ENCODE peak calls at places on chromosomes 6 and 20, in ten cellular contexts. W is lower leg skin, Y is PC-9, E is fibroblast of the aortic adventitia, X is right lobe of liver, L is choroid plexus epithelial cell, C is bronchial epithelial cell, Q is Panc1, U is activated B cell treated with CpG ODN at 0.5 μM for 24 hours, D is neural crest cell. H is an unnamed sample.

GRCh38 chr6:52306972-52307849 is 22.7 kb upstream of the MCM3 start:
- DNase-seq in D (no peak), Q (no peak), X (no peak), W (no peak), U (no peak), L (no peak), C (no peak), Y (no peak), E (no peak), H (no peak)

GRCh38 chr6:7073810-7074525 is 33.8 kb upstream of the RREB1 start:
- DNase-seq in Q (no peak), Y (no peak), C (no peak), X (no peak), L (no peak), E (no peak), W (no peak), D (no peak), U (peak), H (no peak)

GRCh38 chr6:157228421-157229218 is 94.7 kb downstream of the TMEM242 start:
- DNase-seq in Y (no peak), C (no peak), U (no peak), W (peak), E (no peak), Q (no peak), X (no peak), D (no peak), L (no peak), H (no peak)

GRCh38 chr6:24140572-24140971 is 14.6 kb downstream of the NRSN1 start:
- DNase-seq in D (no peak), U (no peak), W (no peak), C (no peak), E (no peak), L (no peak), X (no peak), Y (no peak), Q (no peak), H (no peak)

GRCh38 chr20:15220009-15220656 is 882.7 kb upstream of the FLRT3 start:
- DNase-seq in U (no peak), E (no peak), C (peak), D (no peak), W (no peak), L (no peak), X (no peak), Y (no peak), Q (no peak), H (no peak)

GRCh38 chr6:134173936-134174789 is 121.7 kb upstream of the SLC2A12 start:
- DNase-seq in E (peak), X (peak), Y (peak), L (peak), Q (peak), C (peak), U (peak), D (peak), W (peak), H (peak)

GRCh38 chr6:63597142-63598000 is 25.1 kb downstream of the LOC128125822 start:
- DNase-seq in C (peak), L (peak), Y (peak), D (no peak), X (no peak), E (no peak), Q (no peak), W (no peak), U (no peak), H (no peak)

GRCh38 chr6:137892271-137892708 is 25.2 kb downstream of the TNFAIP3 start:
- DNase-seq in Q (no peak), W (no peak), X (no peak), C (peak), U (no peak), L (peak), Y (no peak), D (no peak), E (peak), H (peak)

GRCh38 chr20:17504898-17505663 is 26.1 kb downstream of the BFSP1 start:
- DNase-seq in C (peak), L (peak), U (peak), W (peak), E (peak), D (peak), Y (peak), Q (peak), X (peak), H (peak)

GRCh38 chr6:6843057-6843627 is 254.6 kb downstream of the LY86 start:
- DNase-seq in W (no peak), L (peak), Q (no peak), C (peak), D (no peak), E (peak), Y (peak), U (no peak), X (no peak), H (no peak)

GRCh38 chr6:148629910-148630470 is 116.8 kb upstream of the UST start:
- DNase-seq in U (no peak), C (peak), D (no peak), E (peak), Q (no peak), X (no peak), L (no peak), Y (no peak), W (no peak), H (no peak)

GRCh38 chr6:152118678-152119077 is 311.2 kb downstream of the ESR1 start:
- DNase-seq in Q (no peak), L (peak), U (no peak), E (no peak), Y (no peak), W (no peak), C (no peak), D (no peak), X (no peak), H (no peak)

GRCh38 chr6:147287869-147288271 is 83.7 kb downstream of the STXBP5 start:
- DNase-seq in W (no peak), U (no peak), Q (peak), L (peak), D (no peak), E (peak), Y (peak), X (no peak), C (peak), H (no peak)

GRCh38 chr6:11414564-11414963 is 123.0 kb upstream of the TMEM170B start:
- DNase-seq in U (no peak), Q (no peak), E (no peak), Y (peak), W (no peak), L (peak), D (no peak), C (peak), X (no peak), H (no peak)

GRCh38 chr20:22918286-22918983 is 116.7 kb upstream of the SSTR4 start:
- DNase-seq in Y (no peak), W (no peak), X (no peak), L (peak), U (no peak), E (no peak), C (no peak), D (no peak), Q (no peak), H (no peak)

GRCh38 chr20:41769650-41770049 is 151.5 kb upstream of the CHD6 start:
- DNase-seq in Y (peak), X (no peak), Q (no peak), L (no peak), D (no peak), U (no peak), C (no peak), W (no peak), E (no peak), H (no peak)

GRCh38 chr6:136956590-136957573 is 34.8 kb downstream of the SLC35D3 start:
- DNase-seq in X (no peak), E (no peak), Q (no peak), C (no peak), D (no peak), L (no peak), Y (no peak), U (no peak), W (no peak), H (no peak)

GRCh38 chr6:42374027-42374669 is 77.6 kb downstream of the TRERF1 start:
- DNase-seq in X (no peak), W (peak), L (no peak), Q (no peak), D (no peak), U (no peak), E (no peak), C (no peak), Y (no peak), H (no peak)

GRCh38 chr6:63644668-63645326 is 9.2 kb downstream of the PHF3 start:
- DNase-seq in U (no peak), C (peak), W (no peak), L (no peak), D (no peak), Q (no peak), Y (no peak), E (peak), X (no peak), H (no peak)

GRCh38 chr6:159836294-159837140 is 36.4 kb downstream of the PNLDC1 start:
- DNase-seq in L (no peak), Q (no peak), Y (no peak), U (no peak), X (no peak), E (peak), W (peak), C (no peak), D (no peak), H (no peak)

GRCh38 chr6:159315562-159315961 is 146.4 kb downstream of the FNDC1 start:
- DNase-seq in C (no peak), L (no peak), Q (no peak), E (no peak), Y (no peak), U (no peak), X (no peak), W (no peak), D (no peak), H (no peak)

GRCh38 chr20:47940101-47940813 is 155.0 kb upstream of the SULF2 start:
- DNase-seq in C (no peak), X (no peak), D (no peak), W (no peak), Y (no peak), U (no peak), L (no peak), E (no peak), Q (no peak), H (no peak)

GRCh38 chr6:128807577-128807976 is 75.4 kb upstream of the LAMA2 start:
- DNase-seq in Y (no peak), C (peak), E (peak), Q (peak), D (no peak), L (peak), X (no peak), W (no peak), U (no peak), H (no peak)

GRCh38 chr6:127118505-127119360 is at the start of gene RSPO3:
- DNase-seq in Q (no peak), L (peak), W (peak), U (no peak), C (peak), D (peak), Y (peak), X (no peak), E (peak), H (no peak)

GRCh38 chr6:6582111-6582510 is 6.4 kb upstream of the LY86 start:
- DNase-seq in C (no peak), Y (no peak), X (no peak), W (no peak), U (no peak), L (no peak), D (no peak), Q (no peak), E (no peak), H (no peak)

GRCh38 chr20:23446505-23446904 is 6.2 kb downstream of the CST11 start:
- DNase-seq in W (no peak), E (peak), L (peak), U (no peak), Q (no peak), X (no peak), C (peak), Y (no peak), D (peak), H (no peak)

GRCh38 chr6:549901-550300 is 107.0 kb downstream of the HUS1B start:
- DNase-seq in E (no peak), C (no peak), W (no peak), Q (no peak), D (no peak), X (no peak), L (peak), U (no peak), Y (no peak), H (no peak)

GRCh38 chr20:48153523-48153922 is 368.2 kb upstream of the SULF2 start:
- DNase-seq in C (peak), D (no peak), U (no peak), X (no peak), Q (no peak), Y (peak), E (no peak), L (peak), W (no peak), H (no peak)

GRCh38 chr6:109263873-109264700 is 118.2 kb downstream of the CD164 start:
- DNase-seq in W (no peak), L (no peak), D (no peak), C (no peak), Q (no peak), U (no peak), E (no peak), Y (no peak), X (no peak), H (no peak)

GRCh38 chr20:48564997-48565396 is 262.8 kb downstream of the PREX1 start:
- DNase-seq in Y (no peak), U (no peak), C (no peak), X (no peak), E (no peak), L (no peak), D (no peak), W (no peak), Q (no peak), H (no peak)

GRCh38 chr20:58603656-58604184 is 47.4 kb upstream of the STX16 start:
- DNase-seq in Q (no peak), U (no peak), L (peak), E (peak), D (no peak), W (no peak), C (no peak), Y (no peak), X (no peak), H (no peak)

GRCh38 chr6:34912715-34913464 is 23.8 kb downstream of the ANKS1A start:
- DNase-seq in Q (no peak), D (no peak), E (peak), X (no peak), Y (peak), U (no peak), L (peak), C (peak), W (no peak), H (no peak)

GRCh38 chr6:34911822-34912221 is 22.8 kb downstream of the ANKS1A start:
- DNase-seq in X (no peak), E (no peak), D (no peak), C (no peak), Y (peak), W (no peak), L (no peak), U (no peak), Q (no peak), H (no peak)

GRCh38 chr6:34909484-34909883 is 20.4 kb downstream of the ANKS1A start:
- DNase-seq in D (no peak), Q (no peak), Y (no peak), E (no peak), U (no peak), X (no peak), C (no peak), W (no peak), L (no peak), H (no peak)

GRCh38 chr6:34904990-34905613 is 16.0 kb downstream of the ANKS1A start:
- DNase-seq in X (no peak), U (no peak), C (no peak), W (no peak), Y (no peak), L (no peak), E (no peak), Q (no peak), D (no peak), H (no peak)

DNA sequence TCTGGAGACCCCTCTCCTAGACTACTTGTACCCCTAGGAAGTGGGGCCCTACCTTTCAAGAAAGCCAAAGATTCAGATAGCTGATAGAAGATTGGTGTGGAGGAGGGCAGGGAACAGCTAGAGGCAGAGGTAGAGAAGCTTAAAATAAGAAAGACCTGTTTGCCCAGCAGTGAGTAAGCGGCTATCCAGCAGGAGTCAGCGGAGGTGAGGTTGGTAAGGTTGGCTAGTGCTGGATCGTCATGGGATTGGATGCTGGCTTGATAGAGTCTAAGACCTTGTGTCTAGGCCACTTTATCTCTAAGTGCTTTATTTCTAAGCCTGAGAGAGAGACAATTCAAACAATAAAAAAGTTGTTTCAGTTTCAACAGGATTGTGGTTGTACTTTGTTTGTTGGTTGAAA is 19.1 kb downstream of the ANKS1A start:
- DNase-seq in E (no peak), D (no peak), U (no peak), L (no peak), Y (no peak), C (no peak), Q (no peak), X (no peak), W (no peak), H (no peak)
- TF ChIP-seq CTCF in E (no peak), D (no peak), U (no peak), L (no peak), Y (no peak), C (no peak), Q (no peak), X (no peak), W (no peak), H (no peak)

GRCh38 chr20:64236137-64237088 is 19.1 kb upstream of the PCMTD2 start:
- DNase-seq in L (no peak), X (no peak), E (no peak), D (no peak), C (no peak), W (no peak), U (no peak), Q (no peak), Y (no peak), H (no peak)

GRCh38 chr20:64239449-64240242 is 15.9 kb upstream of the PCMTD2 start:
- DNase-seq in L (no peak), X (peak), U (peak), Y (no peak), D (no peak), E (no peak), W (no peak), Q (no peak), C (no peak), H (no peak)

GRCh38 chr20:64238115-64238825 is 17.3 kb upstream of the PCMTD2 start:
- DNase-seq in E (no peak), X (peak), C (no peak), D (no peak), Y (no peak), L (no peak), W (no peak), Q (no peak), U (no peak), H (no peak)

GRCh38 chr20:64238851-64239387 is 16.6 kb upstream of the PCMTD2 start:
- DNase-seq in Y (no peak), E (no peak), Q (no peak), U (no peak), W (no peak), L (no peak), X (no peak), D (no peak), C (no peak), H (no peak)

GRCh38 chr20:64237316-64237715 is 18.2 kb upstream of the PCMTD2 start:
- DNase-seq in Q (no peak), U (no peak), Y (no peak), D (no peak), L (no peak), X (no peak), C (no peak), W (no peak), E (no peak), H (no peak)
- TF ChIP-seq CTCF in Q (no peak), U (no peak), Y (no peak), D (no peak), L (no peak), X (no peak), C (no peak), W (no peak), E (no peak), H (no peak)

DNA sequence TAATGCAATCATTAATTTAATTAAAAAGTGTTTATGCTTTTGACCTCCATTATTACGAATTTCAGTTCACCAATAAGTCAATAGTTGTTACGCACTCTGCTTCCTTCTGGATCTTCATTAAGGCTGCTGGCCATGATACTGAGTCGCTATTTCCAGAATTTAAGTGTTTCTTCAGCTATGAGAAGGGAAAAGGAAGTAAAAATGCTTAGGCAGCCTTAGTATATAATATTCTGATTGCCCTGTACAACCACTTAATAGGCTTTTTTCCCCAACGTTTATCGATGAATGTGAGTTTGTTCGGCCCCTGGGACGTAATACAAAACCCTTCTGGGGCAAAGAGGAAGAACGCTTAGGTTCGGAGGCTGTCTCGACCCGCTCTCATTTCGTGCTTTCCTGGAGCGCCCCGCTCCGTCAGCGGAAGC is 644 bp downstream of the OARD1 start:
- DNase-seq in W (no peak), Y (no peak), E (no peak), L (no peak), Q (no peak), D (no peak), U (no peak), C (peak), X (no peak), H (no peak)
- TF ChIP-seq CTCF in W (no peak), Y (no peak), E (peak), L (peak), Q (no peak), D (no peak), U (no peak), C (no peak), X (peak), H (no peak)

GRCh38 chr6:76230711-76231110 is 158.2 kb upstream of the IMPG1 start:
- DNase-seq in U (no peak), X (no peak), D (no peak), C (peak), Q (no peak), W (no peak), Y (no peak), E (no peak), L (no peak), H (no peak)
- TF ChIP-seq CTCF in U (no peak), X (no peak), D (peak), C (no peak), Q (no peak), W (no peak), Y (no peak), E (no peak), L (no peak), H (no peak)

DNA sequence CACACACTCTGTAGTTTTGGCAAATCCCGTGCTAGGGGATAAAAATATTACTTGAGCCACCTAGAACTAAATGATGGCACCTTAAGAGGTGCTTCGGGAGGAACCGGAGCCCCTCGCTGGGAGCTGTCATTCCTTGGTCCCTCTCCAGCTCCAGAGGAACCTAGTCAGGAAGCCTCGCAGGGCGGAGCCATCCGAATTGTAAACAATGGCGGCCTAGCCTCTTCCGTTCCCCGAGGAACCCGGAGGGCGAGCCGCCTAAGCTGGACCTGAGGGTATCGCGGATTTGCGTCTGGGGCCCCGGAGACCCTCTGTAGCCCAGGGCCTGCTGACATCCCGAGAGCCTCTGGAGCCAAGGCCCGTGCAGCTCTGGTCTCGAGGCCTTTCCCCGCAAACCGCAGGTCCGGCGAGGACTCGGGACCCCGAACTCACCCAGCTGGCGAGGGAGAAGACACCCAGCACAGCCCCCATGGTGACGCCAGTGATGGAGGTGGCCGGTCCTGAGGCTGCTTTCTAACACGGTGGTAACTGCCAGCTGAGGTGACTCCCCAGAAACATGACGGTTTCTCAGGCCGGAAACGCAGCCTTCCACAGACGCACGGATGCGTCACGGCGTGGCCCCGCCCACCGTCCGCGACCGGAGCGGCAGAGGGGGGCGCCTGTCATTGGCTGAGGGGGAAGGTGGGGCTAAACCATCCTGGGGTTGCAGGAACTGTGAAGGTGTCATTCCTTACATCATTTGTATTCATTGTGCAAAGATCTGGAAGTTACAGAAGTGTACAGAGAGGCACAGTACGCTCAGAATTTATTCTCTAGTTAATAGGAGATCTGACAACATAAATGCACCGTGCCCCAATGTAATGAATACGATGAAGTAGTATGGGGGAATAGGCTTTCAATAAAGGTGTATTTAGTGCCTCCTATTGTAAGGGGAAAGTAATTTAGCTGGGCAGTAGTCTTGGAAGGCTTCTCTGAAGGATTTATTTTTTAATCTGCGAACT is at the start of gene SERINC3:
- DNase-seq in E (peak), Y (peak), Q (peak), L (peak), X (peak), C (peak), U (peak), W (peak), D (peak), H (peak)
- TF ChIP-seq CTCF in E (peak), Y (peak), Q (no peak), L (no peak), X (no peak), C (no peak), U (no peak), W (no peak), D (no peak), H (no peak)

H was measured in AG09319.